ENCODE peak calls at places on chromosomes 16 and 17, in eight cellular contexts. Y is colonic mucosa, P is GM23248, Q is cardiac muscle cell, K is fibroblast of pulmonary artery, R is fibroblast of the aortic adventitia, N is fibroblast of mammary gland, B is right lobe of liver. E is an unnamed sample.

GRCh38 chr17:79335456-79335855 is 260.8 kb downstream of the ENGASE start:
- DNase-seq in Q (no peak), B (no peak), K (no peak), Y (no peak), P (no peak), N (no peak), R (no peak), E (no peak)

GRCh38 chr16:48446534-48446920 is 61.3 kb upstream of the SIAH1 start:
- DNase-seq in R (no peak), Y (peak; percentile 7), K (no peak), N (no peak), P (no peak), B (no peak), Q (no peak), E (no peak)

GRCh38 chr16:22191966-22192260 is 14.2 kb upstream of the EEF2K start:
- DNase-seq in R (no peak), N (peak; percentile 52), B (no peak), Q (no peak), Y (no peak), K (no peak), P (peak; percentile 54), E (no peak)

GRCh38 chr17:69725125-69725524 is 310.6 kb downstream of the MAP2K6 start:
- DNase-seq in Y (no peak), R (no peak), N (no peak), P (no peak), B (no peak), K (no peak), Q (no peak), E (no peak)

GRCh38 chr17:80802626-80803450 is 188.8 kb upstream of the CHMP6 start:
- DNase-seq in N (no peak), P (no peak), B (peak; percentile 40), Q (no peak), Y (no peak), K (no peak), R (no peak), E (no peak)

GRCh38 chr17:78241277-78242023 is 10.0 kb downstream of the TMEM235 start:
- DNase-seq in Q (peak; percentile 40), B (no peak), R (peak; percentile 46), N (peak; percentile 74), K (peak; percentile 59), P (peak; percentile 43), Y (no peak), E (peak; percentile 57)

GRCh38 chr17:80364091-80364691 is 50.8 kb upstream of the ENDOV start:
- DNase-seq in K (no peak), B (no peak), P (peak; percentile 8), Y (no peak), Q (peak; percentile 11), R (no peak), N (peak; percentile 12), E (no peak)

GRCh38 chr17:46764709-46765401 is 53.6 kb downstream of the WNT3 start:
- DNase-seq in Y (no peak), N (peak; percentile 86), B (no peak), R (peak; percentile 55), K (peak; percentile 92), Q (peak; percentile 91), P (peak; percentile 83), E (peak; percentile 87)

GRCh38 chr17:4548721-4549531 is 6.3 kb downstream of the MYBBP1A start:
- DNase-seq in K (no peak), Y (no peak), P (no peak), B (no peak), N (no peak), R (no peak), Q (no peak), E (no peak)

GRCh38 chr16:2779151-2779920 is 2.3 kb upstream of the ELOB start:
- DNase-seq in B (peak; percentile 38), Q (no peak), R (no peak), N (no peak), Y (no peak), P (no peak), K (no peak), E (no peak)

GRCh38 chr17:63699638-63700527 is at the start of gene LIMD2:
- DNase-seq in Y (peak; percentile 54), N (no peak), P (peak; percentile 58), Q (peak; percentile 55), B (peak; percentile 69), K (peak; percentile 23), R (no peak), E (no peak)

GRCh38 chr16:15396948-15397594 is 1.5 kb downstream of the MPV17L start:
- DNase-seq in Y (no peak), Q (no peak), B (no peak), K (no peak), R (no peak), P (no peak), N (no peak), E (no peak)

GRCh38 chr17:28076138-28076537 is 33.7 kb downstream of the NLK start:
- DNase-seq in B (no peak), K (no peak), P (no peak), R (no peak), Y (no peak), Q (no peak), N (no peak), E (no peak)

GRCh38 chr17:50087246-50087911 is 7.8 kb upstream of the PDK2 start:
- DNase-seq in Q (peak; percentile 83), P (peak; percentile 79), N (peak; percentile 74), B (peak; percentile 72), Y (peak; percentile 77), R (peak; percentile 73), K (peak; percentile 80), E (peak; percentile 18)

GRCh38 chr17:71921726-71922320 is 199.0 kb upstream of the SOX9 start:
- DNase-seq in Q (no peak), Y (no peak), P (peak; percentile 16), R (no peak), N (no peak), B (no peak), K (no peak), E (peak; percentile 60)

GRCh38 chr16:30615358-30616076 is 5.3 kb upstream of the ZNF689 start:
- DNase-seq in R (peak; percentile 12), Y (peak; percentile 81), Q (peak; percentile 41), K (peak; percentile 50), P (peak; percentile 63), N (peak; percentile 54), B (peak; percentile 58), E (no peak)

GRCh38 chr16:86512301-86512859 is 2.1 kb downstream of the FOXF1 start:
- DNase-seq in K (no peak), Y (no peak), P (peak; percentile 45), B (no peak), R (no peak), N (no peak), Q (no peak), E (no peak)

GRCh38 chr17:78883533-78884131 is 19.4 kb downstream of the CEP295NL start:
- DNase-seq in Y (peak; percentile 53), N (peak; percentile 97), R (peak; percentile 97), K (peak; percentile 98), B (peak; percentile 59), P (peak; percentile 96), Q (peak; percentile 98), E (peak; percentile 93)

GRCh38 chr17:17080781-17081180 is 38.5 kb downstream of the MPRIP start:
- DNase-seq in B (peak; percentile 8), N (no peak), P (no peak), K (no peak), R (no peak), Q (no peak), Y (no peak), E (no peak)
- H3K4me3 ChIP-seq in B (no peak overlapping the region), N (no peak overlapping the region), P (no peak overlapping the region), K (no peak overlapping the region), R (no peak overlapping the region), Q (no peak overlapping the region), Y (no peak overlapping the region), E (no peak overlapping the region)

DNA sequence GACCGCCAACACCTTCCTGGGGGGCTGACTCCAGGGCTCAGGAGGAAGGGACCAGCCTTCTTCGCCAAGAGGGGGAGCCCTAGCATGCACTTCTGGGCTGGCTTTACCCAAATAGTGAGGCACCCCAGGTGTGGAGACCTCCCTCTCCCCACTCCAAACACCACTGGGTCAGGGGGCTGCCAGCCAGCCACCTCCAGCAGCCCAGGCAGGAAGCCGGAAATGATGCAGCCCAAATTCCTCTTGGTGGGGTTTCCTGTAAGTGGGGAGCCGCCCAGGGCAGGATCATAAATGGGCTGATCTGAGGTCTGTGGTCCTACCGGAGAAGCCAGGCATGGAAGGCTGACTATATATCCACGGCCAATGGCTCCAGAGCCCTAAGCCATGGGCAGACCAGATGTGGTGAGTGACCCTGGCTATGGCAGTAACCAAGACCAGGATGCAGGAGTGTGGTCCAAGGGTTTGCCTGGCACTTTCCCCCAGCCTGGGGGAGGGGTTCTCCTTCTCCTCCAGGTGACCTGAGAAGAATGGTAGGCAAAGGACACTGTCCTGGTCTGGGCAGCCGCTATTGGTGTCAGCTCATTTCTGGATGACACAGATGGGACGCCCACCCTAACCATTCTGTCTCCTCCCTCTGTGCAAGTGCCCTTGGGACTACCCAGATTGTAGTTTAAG is 4.2 kb downstream of the GIT1 start:
- DNase-seq in R (no peak), N (no peak), P (no peak), K (peak; percentile 36), Y (no peak), B (peak; percentile 45), Q (peak; percentile 45), E (peak; percentile 10)
- H3K4me3 ChIP-seq in R (no peak overlapping the region), N (no peak overlapping the region), P (no peak overlapping the region), K (no peak overlapping the region), Y (no peak overlapping the region), B (no peak overlapping the region), Q (no peak overlapping the region), E (no peak overlapping the region)

GRCh38 chr17:20955437-20956323 is 87.1 kb downstream of the USP22 start:
- DNase-seq in Q (peak; percentile 64), P (peak; percentile 36), B (no peak), K (peak; percentile 74), N (peak; percentile 77), R (peak; percentile 55), Y (peak; percentile 32), E (peak; percentile 10)
- H3K4me3 ChIP-seq in Q (no peak overlapping the region), P (no peak overlapping the region), B (no peak overlapping the region), K (no peak overlapping the region), N (no peak overlapping the region), R (no peak overlapping the region), Y (no peak overlapping the region), E (no peak overlapping the region)

GRCh38 chr17:42313773-42314566 is 25.7 kb downstream of the STAT5A start:
- DNase-seq in B (no peak), K (no peak), P (no peak), R (no peak), Q (no peak), N (peak; percentile 22), Y (no peak), E (no peak)

GRCh38 chr17:42317256-42317966 is 29.1 kb downstream of the STAT5A start:
- DNase-seq in Q (no peak), K (no peak), Y (no peak), R (no peak), P (no peak), B (no peak), N (no peak), E (no peak)

GRCh38 chr17:42316755-42317154 is 28.5 kb downstream of the STAT5A start:
- DNase-seq in P (no peak), B (no peak), R (no peak), K (no peak), Q (no peak), Y (no peak), N (no peak), E (no peak)

GRCh38 chr17:42313389-42313772 is 25.1 kb downstream of the STAT5A start:
- DNase-seq in K (no peak), R (no peak), Y (no peak), B (no peak), Q (no peak), P (no peak), N (no peak), E (no peak)

GRCh38 chr17:42315402-42316156 is 27.3 kb downstream of the STAT5A start:
- DNase-seq in K (no peak), R (no peak), B (no peak), N (no peak), Y (no peak), Q (no peak), P (no peak), E (no peak)
- H3K4me3 ChIP-seq in K (no peak overlapping the region), R (no peak overlapping the region), B (no peak overlapping the region), N (no peak overlapping the region), Y (no peak overlapping the region), Q (no peak overlapping the region), P (no peak overlapping the region), E (no peak overlapping the region)